ENCODE peak calls at places on chromosomes 2 and 18, in seven cellular contexts. One of them, this sample, is unnamed. For H3K4me1, the result is how much of the 10 kb centered on the place peaks cover.

GRCh38 chr2:65059071-65059470 is 2.9 kb downstream of the CEP68 start:
- DNase-seq in ascending aorta: no peak
- DNase-seq in stomach: no peak
- DNase-seq in lower lobe of right lung: no peak
- DNase-seq in cardiac muscle cell: no peak
- DNase-seq in SJSA1: no peak
- DNase-seq in CD4-positive, CD25-positive, alpha-beta regulatory T cell: no peak
- DNase-seq in this sample: no peak

GRCh38 chr2:54103454-54104314 is 11.7 kb upstream of the ACYP2 start:
- DNase-seq in ascending aorta: no peak
- DNase-seq in lower lobe of right lung: no peak
- DNase-seq in stomach: peak
- DNase-seq in SJSA1: peak
- DNase-seq in cardiac muscle cell: peak
- DNase-seq in CD4-positive, CD25-positive, alpha-beta regulatory T cell: peak
- DNase-seq in this sample: peak

GRCh38 chr2:150110548-150110947 is 376.9 kb downstream of the RND3 start:
- DNase-seq in stomach: no peak
- DNase-seq in cardiac muscle cell: no peak
- DNase-seq in SJSA1: no peak
- DNase-seq in ascending aorta: no peak
- DNase-seq in lower lobe of right lung: no peak
- DNase-seq in CD4-positive, CD25-positive, alpha-beta regulatory T cell: no peak
- DNase-seq in this sample: peak

GRCh38 chr2:35989523-35989922 is 366.1 kb upstream of the CRIM1 start:
- DNase-seq in lower lobe of right lung: no peak
- DNase-seq in cardiac muscle cell: no peak
- DNase-seq in ascending aorta: no peak
- DNase-seq in CD4-positive, CD25-positive, alpha-beta regulatory T cell: no peak
- DNase-seq in SJSA1: no peak
- DNase-seq in stomach: no peak
- DNase-seq in this sample: peak

GRCh38 chr2:145764631-145765030 is 1244.7 kb upstream of the ZEB2 start:
- DNase-seq in SJSA1: no peak
- DNase-seq in CD4-positive, CD25-positive, alpha-beta regulatory T cell: no peak
- DNase-seq in lower lobe of right lung: no peak
- DNase-seq in stomach: no peak
- DNase-seq in ascending aorta: no peak
- DNase-seq in cardiac muscle cell: no peak
- DNase-seq in this sample: no peak

GRCh38 chr2:221573430-221574230 is 1.5 kb upstream of the EPHA4 start:
- DNase-seq in SJSA1: peak
- DNase-seq in cardiac muscle cell: peak
- DNase-seq in stomach: peak
- DNase-seq in ascending aorta: no peak
- DNase-seq in lower lobe of right lung: peak
- DNase-seq in CD4-positive, CD25-positive, alpha-beta regulatory T cell: peak
- DNase-seq in this sample: peak

GRCh38 chr18:48106976-48107781 is 176.7 kb upstream of the SMAD2 start:
- DNase-seq in lower lobe of right lung: no peak
- DNase-seq in stomach: no peak
- DNase-seq in CD4-positive, CD25-positive, alpha-beta regulatory T cell: no peak
- DNase-seq in cardiac muscle cell: no peak
- DNase-seq in SJSA1: no peak
- DNase-seq in ascending aorta: no peak
- DNase-seq in this sample: no peak

GRCh38 chr2:102797486-102797885 is 35.7 kb downstream of the TMEM182 start:
- DNase-seq in ascending aorta: no peak
- DNase-seq in CD4-positive, CD25-positive, alpha-beta regulatory T cell: no peak
- DNase-seq in SJSA1: no peak
- DNase-seq in cardiac muscle cell: no peak
- DNase-seq in stomach: no peak
- DNase-seq in lower lobe of right lung: no peak
- DNase-seq in this sample: no peak

GRCh38 chr2:236168110-236169067 is at the start of gene GBX2:
- DNase-seq in CD4-positive, CD25-positive, alpha-beta regulatory T cell: no peak
- DNase-seq in lower lobe of right lung: no peak
- DNase-seq in stomach: no peak
- DNase-seq in ascending aorta: no peak
- DNase-seq in cardiac muscle cell: peak
- DNase-seq in SJSA1: peak
- DNase-seq in this sample: peak

GRCh38 chr2:48200591-48201293 is 294.4 kb upstream of the FBXO11 start:
- DNase-seq in CD4-positive, CD25-positive, alpha-beta regulatory T cell: no peak
- DNase-seq in stomach: no peak
- DNase-seq in ascending aorta: no peak
- DNase-seq in SJSA1: no peak
- DNase-seq in cardiac muscle cell: no peak
- DNase-seq in lower lobe of right lung: no peak
- DNase-seq in this sample: no peak

GRCh38 chr2:8251291-8251690 is 430.6 kb upstream of the ID2 start:
- DNase-seq in lower lobe of right lung: no peak
- DNase-seq in stomach: no peak
- DNase-seq in CD4-positive, CD25-positive, alpha-beta regulatory T cell: no peak
- DNase-seq in ascending aorta: no peak
- DNase-seq in SJSA1: no peak
- DNase-seq in cardiac muscle cell: no peak
- DNase-seq in this sample: no peak

GRCh38 chr18:75131455-75132000 is 77.4 kb downstream of the PTGR3 start:
- DNase-seq in cardiac muscle cell: no peak
- DNase-seq in CD4-positive, CD25-positive, alpha-beta regulatory T cell: no peak
- DNase-seq in ascending aorta: no peak
- DNase-seq in stomach: no peak
- DNase-seq in SJSA1: no peak
- DNase-seq in lower lobe of right lung: no peak
- DNase-seq in this sample: no peak

GRCh38 chr2:119197529-119198266 is 25.9 kb upstream of the STEAP3 start:
- DNase-seq in cardiac muscle cell: no peak
- DNase-seq in lower lobe of right lung: no peak
- DNase-seq in SJSA1: no peak
- DNase-seq in CD4-positive, CD25-positive, alpha-beta regulatory T cell: no peak
- DNase-seq in ascending aorta: no peak
- DNase-seq in stomach: no peak
- DNase-seq in this sample: no peak

GRCh38 chr2:31440764-31441163 is 26.2 kb upstream of the XDH start:
- DNase-seq in ascending aorta: no peak
- DNase-seq in cardiac muscle cell: no peak
- DNase-seq in CD4-positive, CD25-positive, alpha-beta regulatory T cell: no peak
- DNase-seq in SJSA1: no peak
- DNase-seq in stomach: no peak
- DNase-seq in lower lobe of right lung: no peak
- DNase-seq in this sample: peak

GRCh38 chr2:9982248-9982647 is 30.8 kb downstream of the GRHL1 start:
- DNase-seq in lower lobe of right lung: no peak
- DNase-seq in stomach: no peak
- DNase-seq in CD4-positive, CD25-positive, alpha-beta regulatory T cell: no peak
- DNase-seq in ascending aorta: no peak
- DNase-seq in cardiac muscle cell: no peak
- DNase-seq in SJSA1: no peak
- DNase-seq in this sample: no peak

GRCh38 chr18:335741-336140 is 67.9 kb upstream of the THOC1 start:
- DNase-seq in lower lobe of right lung: no peak
- DNase-seq in stomach: no peak
- DNase-seq in SJSA1: no peak
- DNase-seq in CD4-positive, CD25-positive, alpha-beta regulatory T cell: no peak
- DNase-seq in cardiac muscle cell: no peak
- DNase-seq in ascending aorta: no peak
- DNase-seq in this sample: no peak

GRCh38 chr2:209773377-209773776 is 1.7 kb downstream of the UNC80 start:
- DNase-seq in CD4-positive, CD25-positive, alpha-beta regulatory T cell: no peak
- DNase-seq in stomach: no peak
- DNase-seq in ascending aorta: no peak
- DNase-seq in cardiac muscle cell: no peak
- DNase-seq in lower lobe of right lung: no peak
- DNase-seq in SJSA1: no peak
- DNase-seq in this sample: no peak

GRCh38 chr18:12079504-12080237 is 14.0 kb upstream of the ANKRD62 start:
- DNase-seq in stomach: no peak
- DNase-seq in SJSA1: no peak
- DNase-seq in cardiac muscle cell: no peak
- DNase-seq in CD4-positive, CD25-positive, alpha-beta regulatory T cell: no peak
- DNase-seq in ascending aorta: no peak
- DNase-seq in lower lobe of right lung: no peak
- DNase-seq in this sample: no peak

GRCh38 chr2:2773692-2774091 is 442.6 kb upstream of the MYT1L start:
- DNase-seq in ascending aorta: no peak
- DNase-seq in cardiac muscle cell: no peak
- DNase-seq in SJSA1: no peak
- DNase-seq in lower lobe of right lung: no peak
- DNase-seq in stomach: no peak
- DNase-seq in CD4-positive, CD25-positive, alpha-beta regulatory T cell: no peak
- DNase-seq in this sample: no peak

GRCh38 chr2:204024503-204024902 is 87.9 kb downstream of the ICOS start:
- DNase-seq in cardiac muscle cell: peak
- DNase-seq in SJSA1: no peak
- DNase-seq in stomach: peak
- DNase-seq in ascending aorta: no peak
- DNase-seq in CD4-positive, CD25-positive, alpha-beta regulatory T cell: peak
- DNase-seq in lower lobe of right lung: no peak
- DNase-seq in this sample: peak

GRCh38 chr2:218962859-218963492 is 3.5 kb downstream of the CDK5R2 start:
- DNase-seq in SJSA1: peak
- DNase-seq in CD4-positive, CD25-positive, alpha-beta regulatory T cell: peak
- DNase-seq in cardiac muscle cell: peak
- DNase-seq in lower lobe of right lung: peak
- DNase-seq in ascending aorta: no peak
- DNase-seq in stomach: peak
- DNase-seq in this sample: peak

GRCh38 chr2:122174061-122174460 is 418.6 kb downstream of the TSN start:
- DNase-seq in CD4-positive, CD25-positive, alpha-beta regulatory T cell: no peak
- DNase-seq in SJSA1: no peak
- DNase-seq in lower lobe of right lung: no peak
- DNase-seq in stomach: no peak
- DNase-seq in cardiac muscle cell: no peak
- DNase-seq in ascending aorta: no peak
- DNase-seq in this sample: no peak

GRCh38 chr2:138395565-138396306 is 105.8 kb upstream of the SPOPL start:
- DNase-seq in lower lobe of right lung: no peak
- DNase-seq in cardiac muscle cell: no peak
- DNase-seq in ascending aorta: no peak
- DNase-seq in SJSA1: no peak
- DNase-seq in stomach: no peak
- DNase-seq in CD4-positive, CD25-positive, alpha-beta regulatory T cell: no peak
- DNase-seq in this sample: peak

GRCh38 chr2:189858301-189858700 is 74.1 kb downstream of the PMS1 start:
- DNase-seq in SJSA1: no peak
- DNase-seq in ascending aorta: no peak
- DNase-seq in lower lobe of right lung: no peak
- DNase-seq in CD4-positive, CD25-positive, alpha-beta regulatory T cell: no peak
- DNase-seq in cardiac muscle cell: no peak
- DNase-seq in stomach: no peak
- DNase-seq in this sample: no peak
- H3K4me1 ChIP-seq in SJSA1: under half
- H3K4me1 ChIP-seq in ascending aorta: under half
- H3K4me1 ChIP-seq in lower lobe of right lung: under half
- H3K4me1 ChIP-seq in CD4-positive, CD25-positive, alpha-beta regulatory T cell: under half
- H3K4me1 ChIP-seq in cardiac muscle cell: under half
- H3K4me1 ChIP-seq in stomach: under half
- H3K4me1 ChIP-seq in this sample: under half

DNA sequence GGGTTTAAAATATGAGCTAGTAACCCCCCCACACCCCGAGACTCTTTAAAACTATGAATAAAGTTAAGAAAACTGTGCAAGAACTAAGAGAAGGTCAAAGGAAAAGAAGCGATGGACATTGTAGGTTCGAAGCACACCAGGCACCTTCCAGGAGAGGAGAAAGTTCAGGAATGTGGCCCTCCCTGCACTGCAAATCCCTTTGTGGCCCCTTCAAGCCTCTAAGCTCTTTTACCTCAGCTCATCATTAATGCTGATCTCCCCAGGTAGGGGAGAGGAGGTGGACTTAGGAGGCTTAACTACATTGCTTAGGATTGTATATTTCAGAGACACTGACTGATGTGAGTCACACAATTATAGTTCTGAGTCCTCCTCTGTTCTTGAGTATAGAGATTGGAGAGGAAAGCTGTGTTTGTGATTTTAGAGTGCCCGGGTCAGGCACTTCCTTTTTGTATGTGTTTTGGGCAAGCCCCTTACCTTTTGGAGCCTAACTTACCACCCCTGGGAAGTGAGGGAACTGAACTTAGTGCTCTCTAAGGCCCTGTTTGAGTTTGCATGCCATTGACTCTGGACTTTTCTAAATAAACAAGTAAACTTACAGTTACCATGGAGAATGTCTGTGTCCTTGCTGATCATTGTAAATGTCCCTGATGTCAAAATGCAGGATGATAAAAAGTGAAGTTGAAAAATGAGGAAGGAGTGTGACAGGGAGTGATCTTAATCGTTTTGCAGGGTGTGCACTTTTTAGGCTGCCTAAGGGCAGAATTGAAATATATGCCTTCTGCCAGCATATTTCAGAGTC is 140.8 kb upstream of the ZEB2 start:
- DNase-seq in CD4-positive, CD25-positive, alpha-beta regulatory T cell: no peak
- DNase-seq in SJSA1: no peak
- DNase-seq in cardiac muscle cell: no peak
- DNase-seq in stomach: no peak
- DNase-seq in lower lobe of right lung: no peak
- DNase-seq in ascending aorta: no peak
- DNase-seq in this sample: peak
- H3K4me1 ChIP-seq in CD4-positive, CD25-positive, alpha-beta regulatory T cell: under half
- H3K4me1 ChIP-seq in SJSA1: under half
- H3K4me1 ChIP-seq in cardiac muscle cell: under half
- H3K4me1 ChIP-seq in stomach: under half
- H3K4me1 ChIP-seq in lower lobe of right lung: under half
- H3K4me1 ChIP-seq in ascending aorta: under half
- H3K4me1 ChIP-seq in this sample: under half

GRCh38 chr2:134218414-134218813 is 35.5 kb upstream of the MGAT5 start:
- DNase-seq in cardiac muscle cell: no peak
- DNase-seq in SJSA1: no peak
- DNase-seq in ascending aorta: no peak
- DNase-seq in stomach: no peak
- DNase-seq in CD4-positive, CD25-positive, alpha-beta regulatory T cell: no peak
- DNase-seq in lower lobe of right lung: no peak
- DNase-seq in this sample: no peak

GRCh38 chr2:134218928-134219707 is 34.8 kb upstream of the MGAT5 start:
- DNase-seq in CD4-positive, CD25-positive, alpha-beta regulatory T cell: peak
- DNase-seq in SJSA1: no peak
- DNase-seq in cardiac muscle cell: no peak
- DNase-seq in stomach: no peak
- DNase-seq in ascending aorta: no peak
- DNase-seq in lower lobe of right lung: peak
- DNase-seq in this sample: no peak

GRCh38 chr2:134217316-134217715 is 36.6 kb upstream of the MGAT5 start:
- DNase-seq in cardiac muscle cell: no peak
- DNase-seq in lower lobe of right lung: no peak
- DNase-seq in SJSA1: no peak
- DNase-seq in CD4-positive, CD25-positive, alpha-beta regulatory T cell: no peak
- DNase-seq in stomach: peak
- DNase-seq in ascending aorta: no peak
- DNase-seq in this sample: no peak

GRCh38 chr2:134217924-134218323 is 35.9 kb upstream of the MGAT5 start:
- DNase-seq in ascending aorta: no peak
- DNase-seq in stomach: no peak
- DNase-seq in lower lobe of right lung: no peak
- DNase-seq in SJSA1: no peak
- DNase-seq in CD4-positive, CD25-positive, alpha-beta regulatory T cell: peak
- DNase-seq in cardiac muscle cell: no peak
- DNase-seq in this sample: peak

GRCh38 chr2:134216152-134216829 is 37.6 kb upstream of the MGAT5 start:
- DNase-seq in ascending aorta: no peak
- DNase-seq in lower lobe of right lung: no peak
- DNase-seq in CD4-positive, CD25-positive, alpha-beta regulatory T cell: no peak
- DNase-seq in stomach: no peak
- DNase-seq in cardiac muscle cell: no peak
- DNase-seq in SJSA1: no peak
- DNase-seq in this sample: peak
- H3K4me1 ChIP-seq in ascending aorta: under half
- H3K4me1 ChIP-seq in lower lobe of right lung: under half
- H3K4me1 ChIP-seq in CD4-positive, CD25-positive, alpha-beta regulatory T cell: under half
- H3K4me1 ChIP-seq in stomach: under half
- H3K4me1 ChIP-seq in cardiac muscle cell: under half
- H3K4me1 ChIP-seq in SJSA1: under half
- H3K4me1 ChIP-seq in this sample: under half

GRCh38 chr2:114797942-114798341 is 355.5 kb downstream of the DPP10 start:
- DNase-seq in SJSA1: no peak
- DNase-seq in CD4-positive, CD25-positive, alpha-beta regulatory T cell: no peak
- DNase-seq in cardiac muscle cell: no peak
- DNase-seq in stomach: no peak
- DNase-seq in lower lobe of right lung: no peak
- DNase-seq in ascending aorta: no peak
- DNase-seq in this sample: no peak
- H3K4me1 ChIP-seq in SJSA1: under half
- H3K4me1 ChIP-seq in CD4-positive, CD25-positive, alpha-beta regulatory T cell: under half
- H3K4me1 ChIP-seq in cardiac muscle cell: under half
- H3K4me1 ChIP-seq in stomach: under half
- H3K4me1 ChIP-seq in lower lobe of right lung: under half
- H3K4me1 ChIP-seq in ascending aorta: under half
- H3K4me1 ChIP-seq in this sample: under half

This sample was measured in mammary epithelial cell.